ENCODE peak calls at places on chromosomes 5 and 9, in seven cellular contexts. A is LHCN-M2; R is foreskin fibroblast; Y is dermis blood vessel endothelial cell; U is aorta; V is glomerular endothelial cell; M is naive thymus-derived CD8-positive, alpha-beta T cell. Q is an unnamed sample.

GRCh38 chr9:130028493-130029222 is 14.3 kb downstream of the FNBP1 start:
- DNase-seq in Y (peak; percentile 7), M (no peak), V (no peak), R (no peak), A (no peak), U (no peak), Q (no peak)

GRCh38 chr9:76557674-76558073 is 98.7 kb downstream of the GCNT1 start:
- DNase-seq in A (no peak), U (no peak), Y (no peak), R (peak; percentile 90), V (no peak), M (no peak), Q (peak; percentile 53)

GRCh38 chr9:32339424-32339823 is 45.0 kb upstream of the ACO1 start:
- DNase-seq in U (no peak), V (no peak), A (no peak), R (no peak), Y (no peak), M (no peak), Q (no peak)

GRCh38 chr5:180070726-180071417 is 687 bp downstream of the RNF130 start:
- DNase-seq in R (peak; percentile 41), Y (peak; percentile 60), V (no peak), U (peak; percentile 87), A (peak; percentile 45), M (no peak), Q (peak; percentile 30)

GRCh38 chr9:36781532-36781931 is 208.8 kb downstream of the MELK start:
- DNase-seq in M (no peak), R (peak; percentile 4), U (no peak), V (peak; percentile 7), Y (peak; percentile 61), A (no peak), Q (no peak)

GRCh38 chr9:35669331-35670145 is 4.2 kb upstream of the CA9 start:
- DNase-seq in Y (no peak), U (no peak), M (no peak), A (peak; percentile 91), R (no peak), V (no peak), Q (no peak)

GRCh38 chr5:178067705-178068104 is 45.6 kb upstream of the N4BP3 start:
- DNase-seq in M (no peak), R (no peak), A (no peak), V (no peak), U (no peak), Y (no peak), Q (no peak)

GRCh38 chr5:159786901-159787691 is 129.2 kb upstream of the ADRA1B start:
- DNase-seq in Y (no peak), R (peak; percentile 93), M (no peak), A (peak; percentile 69), U (peak; percentile 89), V (no peak), Q (no peak)

GRCh38 chr5:36666986-36667385 is 60.6 kb downstream of the SLC1A3 start:
- DNase-seq in M (no peak), A (no peak), R (no peak), U (no peak), Y (no peak), V (no peak), Q (no peak)

GRCh38 chr5:12323637-12324229 is 419.5 kb upstream of the CTNND2 start:
- DNase-seq in Y (no peak), U (no peak), R (no peak), A (no peak), M (no peak), V (no peak), Q (no peak)

GRCh38 chr5:136147632-136148031 is 15.0 kb downstream of the SMAD5 start:
- DNase-seq in M (no peak), V (no peak), R (no peak), Y (no peak), A (no peak), U (no peak), Q (no peak)

GRCh38 chr5:8693341-8693844 is 824.4 kb downstream of the MTRR start:
- DNase-seq in V (no peak), Y (no peak), U (no peak), M (no peak), R (no peak), A (no peak), Q (no peak)

GRCh38 chr5:157971466-157972324 is 112.8 kb upstream of the CLINT1 start:
- DNase-seq in M (no peak), Y (no peak), V (no peak), R (no peak), A (no peak), U (no peak), Q (no peak)